ENCODE peak calls at places on chromosomes 5 and 9, in ten cellular contexts. One of them, this sample, is unnamed.

GRCh38 chr9:90018688-90019087 is 413.9 kb downstream of the GADD45G start:
- DNase-seq in neural crest cell: no peak
- DNase-seq in stimulated activated CD4-positive, alpha-beta T cell treated with anti-CD3 and anti-CD28 coated beads, TNF-alpha, amount 100 ng/mL, for 4 hours: no peak
- DNase-seq in NCI-H1092: peak
- DNase-seq in caudate nucleus: no peak
- DNase-seq in progenitor cell of endocrine pancreas: no peak
- DNase-seq in globus pallidus: no peak
- DNase-seq in adrenal gland: no peak
- DNase-seq in skeletal muscle cell: no peak
- DNase-seq in type B pancreatic cell: no peak
- DNase-seq in this sample: no peak

GRCh38 chr9:18268381-18268780 is 205.6 kb upstream of the ADAMTSL1 start:
- DNase-seq in skeletal muscle cell: peak
- DNase-seq in NCI-H1092: no peak
- DNase-seq in globus pallidus: no peak
- DNase-seq in neural crest cell: no peak
- DNase-seq in type B pancreatic cell: no peak
- DNase-seq in adrenal gland: no peak
- DNase-seq in stimulated activated CD4-positive, alpha-beta T cell treated with anti-CD3 and anti-CD28 coated beads, TNF-alpha, amount 100 ng/mL, for 4 hours: no peak
- DNase-seq in progenitor cell of endocrine pancreas: no peak
- DNase-seq in caudate nucleus: no peak
- DNase-seq in this sample: peak

GRCh38 chr9:127589955-127590370 is 22.1 kb upstream of the STXBP1 start:
- DNase-seq in caudate nucleus: peak
- DNase-seq in progenitor cell of endocrine pancreas: no peak
- DNase-seq in neural crest cell: peak
- DNase-seq in globus pallidus: peak
- DNase-seq in type B pancreatic cell: no peak
- DNase-seq in skeletal muscle cell: no peak
- DNase-seq in stimulated activated CD4-positive, alpha-beta T cell treated with anti-CD3 and anti-CD28 coated beads, TNF-alpha, amount 100 ng/mL, for 4 hours: no peak
- DNase-seq in NCI-H1092: peak
- DNase-seq in adrenal gland: peak
- DNase-seq in this sample: peak

GRCh38 chr9:13627502-13627901 is 348.0 kb upstream of the MPDZ start:
- DNase-seq in progenitor cell of endocrine pancreas: no peak
- DNase-seq in neural crest cell: no peak
- DNase-seq in globus pallidus: no peak
- DNase-seq in NCI-H1092: no peak
- DNase-seq in stimulated activated CD4-positive, alpha-beta T cell treated with anti-CD3 and anti-CD28 coated beads, TNF-alpha, amount 100 ng/mL, for 4 hours: no peak
- DNase-seq in skeletal muscle cell: no peak
- DNase-seq in adrenal gland: no peak
- DNase-seq in caudate nucleus: no peak
- DNase-seq in type B pancreatic cell: no peak
- DNase-seq in this sample: no peak

GRCh38 chr9:111023090-111023489 is 15.2 kb downstream of the LPAR1 start:
- DNase-seq in neural crest cell: no peak
- DNase-seq in NCI-H1092: no peak
- DNase-seq in adrenal gland: no peak
- DNase-seq in skeletal muscle cell: no peak
- DNase-seq in progenitor cell of endocrine pancreas: no peak
- DNase-seq in stimulated activated CD4-positive, alpha-beta T cell treated with anti-CD3 and anti-CD28 coated beads, TNF-alpha, amount 100 ng/mL, for 4 hours: no peak
- DNase-seq in globus pallidus: no peak
- DNase-seq in caudate nucleus: no peak
- DNase-seq in type B pancreatic cell: no peak
- DNase-seq in this sample: no peak

GRCh38 chr5:90991201-90991600 is 391.9 kb downstream of the ARRDC3 start:
- DNase-seq in stimulated activated CD4-positive, alpha-beta T cell treated with anti-CD3 and anti-CD28 coated beads, TNF-alpha, amount 100 ng/mL, for 4 hours: no peak
- DNase-seq in skeletal muscle cell: no peak
- DNase-seq in type B pancreatic cell: no peak
- DNase-seq in progenitor cell of endocrine pancreas: no peak
- DNase-seq in caudate nucleus: no peak
- DNase-seq in adrenal gland: no peak
- DNase-seq in neural crest cell: no peak
- DNase-seq in NCI-H1092: no peak
- DNase-seq in globus pallidus: no peak
- DNase-seq in this sample: no peak

GRCh38 chr9:79567671-79568098 is 4.1 kb upstream of the TLE4 start:
- DNase-seq in adrenal gland: no peak
- DNase-seq in globus pallidus: no peak
- DNase-seq in skeletal muscle cell: no peak
- DNase-seq in stimulated activated CD4-positive, alpha-beta T cell treated with anti-CD3 and anti-CD28 coated beads, TNF-alpha, amount 100 ng/mL, for 4 hours: no peak
- DNase-seq in NCI-H1092: no peak
- DNase-seq in caudate nucleus: no peak
- DNase-seq in neural crest cell: no peak
- DNase-seq in progenitor cell of endocrine pancreas: no peak
- DNase-seq in type B pancreatic cell: no peak
- DNase-seq in this sample: no peak

GRCh38 chr5:76622973-76623596 is at the start of gene F2RL2:
- DNase-seq in stimulated activated CD4-positive, alpha-beta T cell treated with anti-CD3 and anti-CD28 coated beads, TNF-alpha, amount 100 ng/mL, for 4 hours: no peak
- DNase-seq in skeletal muscle cell: peak
- DNase-seq in progenitor cell of endocrine pancreas: no peak
- DNase-seq in globus pallidus: no peak
- DNase-seq in caudate nucleus: no peak
- DNase-seq in type B pancreatic cell: no peak
- DNase-seq in adrenal gland: no peak
- DNase-seq in NCI-H1092: no peak
- DNase-seq in neural crest cell: no peak
- DNase-seq in this sample: no peak

GRCh38 chr9:20984471-20984870 is 47.0 kb downstream of the HACD4 start:
- DNase-seq in type B pancreatic cell: no peak
- DNase-seq in stimulated activated CD4-positive, alpha-beta T cell treated with anti-CD3 and anti-CD28 coated beads, TNF-alpha, amount 100 ng/mL, for 4 hours: no peak
- DNase-seq in globus pallidus: no peak
- DNase-seq in progenitor cell of endocrine pancreas: no peak
- DNase-seq in neural crest cell: no peak
- DNase-seq in NCI-H1092: no peak
- DNase-seq in skeletal muscle cell: no peak
- DNase-seq in adrenal gland: no peak
- DNase-seq in caudate nucleus: no peak
- DNase-seq in this sample: no peak

GRCh38 chr5:34526682-34527305 is 129.3 kb upstream of the RAI14 start:
- DNase-seq in stimulated activated CD4-positive, alpha-beta T cell treated with anti-CD3 and anti-CD28 coated beads, TNF-alpha, amount 100 ng/mL, for 4 hours: no peak
- DNase-seq in caudate nucleus: no peak
- DNase-seq in skeletal muscle cell: no peak
- DNase-seq in NCI-H1092: no peak
- DNase-seq in adrenal gland: no peak
- DNase-seq in globus pallidus: no peak
- DNase-seq in type B pancreatic cell: no peak
- DNase-seq in neural crest cell: no peak
- DNase-seq in progenitor cell of endocrine pancreas: no peak
- DNase-seq in this sample: no peak

GRCh38 chr9:89422151-89422918 is 75.6 kb downstream of the SEMA4D start:
- DNase-seq in stimulated activated CD4-positive, alpha-beta T cell treated with anti-CD3 and anti-CD28 coated beads, TNF-alpha, amount 100 ng/mL, for 4 hours: no peak
- DNase-seq in type B pancreatic cell: no peak
- DNase-seq in skeletal muscle cell: no peak
- DNase-seq in caudate nucleus: no peak
- DNase-seq in progenitor cell of endocrine pancreas: no peak
- DNase-seq in neural crest cell: no peak
- DNase-seq in adrenal gland: no peak
- DNase-seq in NCI-H1092: no peak
- DNase-seq in globus pallidus: no peak
- DNase-seq in this sample: no peak

GRCh38 chr9:89892920-89893319 is 288.1 kb downstream of the GADD45G start:
- DNase-seq in skeletal muscle cell: no peak
- DNase-seq in type B pancreatic cell: no peak
- DNase-seq in globus pallidus: no peak
- DNase-seq in adrenal gland: no peak
- DNase-seq in progenitor cell of endocrine pancreas: no peak
- DNase-seq in neural crest cell: no peak
- DNase-seq in stimulated activated CD4-positive, alpha-beta T cell treated with anti-CD3 and anti-CD28 coated beads, TNF-alpha, amount 100 ng/mL, for 4 hours: no peak
- DNase-seq in caudate nucleus: no peak
- DNase-seq in NCI-H1092: no peak
- DNase-seq in this sample: no peak

GRCh38 chr5:39765381-39765780 is 340.6 kb upstream of the DAB2 start:
- DNase-seq in stimulated activated CD4-positive, alpha-beta T cell treated with anti-CD3 and anti-CD28 coated beads, TNF-alpha, amount 100 ng/mL, for 4 hours: no peak
- DNase-seq in skeletal muscle cell: peak
- DNase-seq in globus pallidus: no peak
- DNase-seq in NCI-H1092: no peak
- DNase-seq in adrenal gland: no peak
- DNase-seq in type B pancreatic cell: no peak
- DNase-seq in caudate nucleus: no peak
- DNase-seq in neural crest cell: no peak
- DNase-seq in progenitor cell of endocrine pancreas: no peak
- DNase-seq in this sample: no peak

GRCh38 chr9:112041536-112042243 is 133.4 kb downstream of the SUSD1 start:
- DNase-seq in progenitor cell of endocrine pancreas: no peak
- DNase-seq in NCI-H1092: no peak
- DNase-seq in type B pancreatic cell: no peak
- DNase-seq in caudate nucleus: no peak
- DNase-seq in neural crest cell: no peak
- DNase-seq in globus pallidus: no peak
- DNase-seq in skeletal muscle cell: peak
- DNase-seq in stimulated activated CD4-positive, alpha-beta T cell treated with anti-CD3 and anti-CD28 coated beads, TNF-alpha, amount 100 ng/mL, for 4 hours: no peak
- DNase-seq in adrenal gland: no peak
- DNase-seq in this sample: peak

GRCh38 chr9:91059713-91060112 is 258.1 kb downstream of the SYK start:
- DNase-seq in stimulated activated CD4-positive, alpha-beta T cell treated with anti-CD3 and anti-CD28 coated beads, TNF-alpha, amount 100 ng/mL, for 4 hours: no peak
- DNase-seq in progenitor cell of endocrine pancreas: no peak
- DNase-seq in caudate nucleus: no peak
- DNase-seq in type B pancreatic cell: peak
- DNase-seq in neural crest cell: no peak
- DNase-seq in adrenal gland: no peak
- DNase-seq in skeletal muscle cell: no peak
- DNase-seq in NCI-H1092: no peak
- DNase-seq in globus pallidus: peak
- DNase-seq in this sample: no peak

GRCh38 chr5:176660860-176661641 is 13.8 kb downstream of the TSPAN17 start:
- DNase-seq in skeletal muscle cell: no peak
- DNase-seq in neural crest cell: peak
- DNase-seq in adrenal gland: peak
- DNase-seq in stimulated activated CD4-positive, alpha-beta T cell treated with anti-CD3 and anti-CD28 coated beads, TNF-alpha, amount 100 ng/mL, for 4 hours: peak
- DNase-seq in type B pancreatic cell: peak
- DNase-seq in progenitor cell of endocrine pancreas: peak
- DNase-seq in NCI-H1092: peak
- DNase-seq in globus pallidus: peak
- DNase-seq in caudate nucleus: peak
- DNase-seq in this sample: peak

GRCh38 chr5:132785355-132785754 is 8.3 kb upstream of the SEPTIN8 start:
- DNase-seq in neural crest cell: no peak
- DNase-seq in progenitor cell of endocrine pancreas: no peak
- DNase-seq in globus pallidus: no peak
- DNase-seq in skeletal muscle cell: no peak
- DNase-seq in adrenal gland: no peak
- DNase-seq in stimulated activated CD4-positive, alpha-beta T cell treated with anti-CD3 and anti-CD28 coated beads, TNF-alpha, amount 100 ng/mL, for 4 hours: no peak
- DNase-seq in caudate nucleus: no peak
- DNase-seq in type B pancreatic cell: no peak
- DNase-seq in NCI-H1092: no peak
- DNase-seq in this sample: no peak

GRCh38 chr5:156835905-156836304 is 14.2 kb upstream of the PPP1R2B start:
- DNase-seq in progenitor cell of endocrine pancreas: no peak
- DNase-seq in neural crest cell: no peak
- DNase-seq in stimulated activated CD4-positive, alpha-beta T cell treated with anti-CD3 and anti-CD28 coated beads, TNF-alpha, amount 100 ng/mL, for 4 hours: no peak
- DNase-seq in skeletal muscle cell: no peak
- DNase-seq in adrenal gland: no peak
- DNase-seq in type B pancreatic cell: no peak
- DNase-seq in caudate nucleus: no peak
- DNase-seq in globus pallidus: no peak
- DNase-seq in NCI-H1092: no peak
- DNase-seq in this sample: peak

GRCh38 chr5:112333236-112333850 is 85.7 kb downstream of the EPB41L4A start:
- DNase-seq in neural crest cell: no peak
- DNase-seq in caudate nucleus: no peak
- DNase-seq in stimulated activated CD4-positive, alpha-beta T cell treated with anti-CD3 and anti-CD28 coated beads, TNF-alpha, amount 100 ng/mL, for 4 hours: no peak
- DNase-seq in adrenal gland: no peak
- DNase-seq in type B pancreatic cell: no peak
- DNase-seq in globus pallidus: no peak
- DNase-seq in NCI-H1092: no peak
- DNase-seq in skeletal muscle cell: no peak
- DNase-seq in progenitor cell of endocrine pancreas: no peak
- DNase-seq in this sample: no peak

GRCh38 chr5:25435882-25436281 is 791.1 kb upstream of the CDH10 start:
- DNase-seq in caudate nucleus: no peak
- DNase-seq in type B pancreatic cell: no peak
- DNase-seq in neural crest cell: no peak
- DNase-seq in skeletal muscle cell: no peak
- DNase-seq in progenitor cell of endocrine pancreas: no peak
- DNase-seq in NCI-H1092: no peak
- DNase-seq in globus pallidus: no peak
- DNase-seq in stimulated activated CD4-positive, alpha-beta T cell treated with anti-CD3 and anti-CD28 coated beads, TNF-alpha, amount 100 ng/mL, for 4 hours: no peak
- DNase-seq in adrenal gland: no peak
- DNase-seq in this sample: no peak

GRCh38 chr5:15463231-15463630 is 36.7 kb upstream of the FBXL7 start:
- DNase-seq in NCI-H1092: no peak
- DNase-seq in skeletal muscle cell: peak
- DNase-seq in adrenal gland: no peak
- DNase-seq in progenitor cell of endocrine pancreas: no peak
- DNase-seq in stimulated activated CD4-positive, alpha-beta T cell treated with anti-CD3 and anti-CD28 coated beads, TNF-alpha, amount 100 ng/mL, for 4 hours: no peak
- DNase-seq in type B pancreatic cell: no peak
- DNase-seq in caudate nucleus: no peak
- DNase-seq in globus pallidus: no peak
- DNase-seq in neural crest cell: no peak
- DNase-seq in this sample: no peak

GRCh38 chr9:2987679-2988078 is 143.8 kb upstream of the PUM3 start:
- DNase-seq in stimulated activated CD4-positive, alpha-beta T cell treated with anti-CD3 and anti-CD28 coated beads, TNF-alpha, amount 100 ng/mL, for 4 hours: no peak
- DNase-seq in adrenal gland: no peak
- DNase-seq in skeletal muscle cell: no peak
- DNase-seq in globus pallidus: no peak
- DNase-seq in progenitor cell of endocrine pancreas: no peak
- DNase-seq in type B pancreatic cell: no peak
- DNase-seq in neural crest cell: no peak
- DNase-seq in NCI-H1092: no peak
- DNase-seq in caudate nucleus: no peak
- DNase-seq in this sample: no peak

GRCh38 chr5:34915856-34916192 is 313 bp downstream of the BRIX1 start:
- DNase-seq in neural crest cell: no peak
- DNase-seq in stimulated activated CD4-positive, alpha-beta T cell treated with anti-CD3 and anti-CD28 coated beads, TNF-alpha, amount 100 ng/mL, for 4 hours: peak
- DNase-seq in caudate nucleus: peak
- DNase-seq in adrenal gland: no peak
- DNase-seq in globus pallidus: no peak
- DNase-seq in skeletal muscle cell: no peak
- DNase-seq in progenitor cell of endocrine pancreas: no peak
- DNase-seq in type B pancreatic cell: no peak
- DNase-seq in NCI-H1092: no peak
- DNase-seq in this sample: no peak

GRCh38 chr9:121333950-121334773 is 35.9 kb downstream of the STOM start:
- DNase-seq in skeletal muscle cell: no peak
- DNase-seq in NCI-H1092: no peak
- DNase-seq in adrenal gland: no peak
- DNase-seq in stimulated activated CD4-positive, alpha-beta T cell treated with anti-CD3 and anti-CD28 coated beads, TNF-alpha, amount 100 ng/mL, for 4 hours: no peak
- DNase-seq in neural crest cell: no peak
- DNase-seq in caudate nucleus: no peak
- DNase-seq in type B pancreatic cell: no peak
- DNase-seq in globus pallidus: no peak
- DNase-seq in progenitor cell of endocrine pancreas: no peak
- DNase-seq in this sample: no peak

GRCh38 chr5:119420173-119420572 is 32.1 kb upstream of the HSD17B4 start:
- DNase-seq in caudate nucleus: no peak
- DNase-seq in stimulated activated CD4-positive, alpha-beta T cell treated with anti-CD3 and anti-CD28 coated beads, TNF-alpha, amount 100 ng/mL, for 4 hours: no peak
- DNase-seq in adrenal gland: no peak
- DNase-seq in type B pancreatic cell: no peak
- DNase-seq in progenitor cell of endocrine pancreas: no peak
- DNase-seq in globus pallidus: no peak
- DNase-seq in neural crest cell: no peak
- DNase-seq in skeletal muscle cell: no peak
- DNase-seq in NCI-H1092: no peak
- DNase-seq in this sample: peak

GRCh38 chr5:135490245-135491037 is 38.3 kb upstream of the TIFAB start:
- DNase-seq in adrenal gland: no peak
- DNase-seq in caudate nucleus: no peak
- DNase-seq in neural crest cell: peak
- DNase-seq in stimulated activated CD4-positive, alpha-beta T cell treated with anti-CD3 and anti-CD28 coated beads, TNF-alpha, amount 100 ng/mL, for 4 hours: no peak
- DNase-seq in type B pancreatic cell: no peak
- DNase-seq in progenitor cell of endocrine pancreas: no peak
- DNase-seq in NCI-H1092: no peak
- DNase-seq in skeletal muscle cell: no peak
- DNase-seq in globus pallidus: no peak
- DNase-seq in this sample: no peak

GRCh38 chr5:943874-944620 is 51.4 kb downstream of the TRIP13 start:
- DNase-seq in stimulated activated CD4-positive, alpha-beta T cell treated with anti-CD3 and anti-CD28 coated beads, TNF-alpha, amount 100 ng/mL, for 4 hours: no peak
- DNase-seq in neural crest cell: no peak
- DNase-seq in skeletal muscle cell: no peak
- DNase-seq in progenitor cell of endocrine pancreas: peak
- DNase-seq in adrenal gland: no peak
- DNase-seq in globus pallidus: no peak
- DNase-seq in NCI-H1092: no peak
- DNase-seq in caudate nucleus: no peak
- DNase-seq in type B pancreatic cell: no peak
- DNase-seq in this sample: no peak

GRCh38 chr9:131148966-131149677 is 23.7 kb downstream of the NUP214 start:
- DNase-seq in caudate nucleus: no peak
- DNase-seq in progenitor cell of endocrine pancreas: no peak
- DNase-seq in NCI-H1092: no peak
- DNase-seq in adrenal gland: no peak
- DNase-seq in type B pancreatic cell: no peak
- DNase-seq in neural crest cell: no peak
- DNase-seq in globus pallidus: no peak
- DNase-seq in stimulated activated CD4-positive, alpha-beta T cell treated with anti-CD3 and anti-CD28 coated beads, TNF-alpha, amount 100 ng/mL, for 4 hours: no peak
- DNase-seq in skeletal muscle cell: no peak
- DNase-seq in this sample: no peak

This sample was measured in Calu3.